ENCODE peak calls at places on chromosomes 2 and 18, in seven cellular contexts. U is NB4, D is transverse colon, P is lower leg skin, E is IMR-90, M is GM12891, W is H54. V is an unnamed sample.

GRCh38 chr18:76524477-76524876 is 29.4 kb upstream of the ZNF516 start:
- DNase-seq in U (no peak), D (no peak), P (no peak), E (no peak), M (no peak), W (no peak), V (no peak)

GRCh38 chr2:55880416-55881143 is 43.0 kb downstream of the EFEMP1 start:
- DNase-seq in U (no peak), D (no peak), P (no peak), E (peak), M (no peak), W (no peak), V (no peak)

GRCh38 chr18:30132959-30133358 is 909.6 kb downstream of the DSC3 start:
- DNase-seq in U (no peak), D (no peak), P (no peak), E (no peak), M (no peak), W (no peak), V (no peak)

GRCh38 chr18:35971661-35972196 is 750 bp upstream of the RMP24 start:
- DNase-seq in U (no peak), D (peak), P (no peak), E (no peak), M (no peak), W (no peak), V (no peak)

GRCh38 chr2:99863236-99863913 is 279.0 kb downstream of the AFF3 start:
- DNase-seq in U (peak), D (no peak), P (no peak), E (peak), M (no peak), W (no peak), V (no peak)

GRCh38 chr18:55402731-55403405 is 185.1 kb downstream of the TCF4 start:
- DNase-seq in U (no peak), D (no peak), P (no peak), E (no peak), M (no peak), W (no peak), V (no peak)

GRCh38 chr2:64996914-64997313 is 7.7 kb downstream of the SLC1A4 start:
- DNase-seq in U (no peak), D (no peak), P (no peak), E (no peak), M (no peak), W (no peak), V (no peak)

GRCh38 chr18:58097907-58098166 is 53.8 kb downstream of the NEDD4L start:
- DNase-seq in U (no peak), D (no peak), P (no peak), E (no peak), M (no peak), W (no peak), V (no peak)

GRCh38 chr2:17301437-17301836 is 216.8 kb downstream of the RAD51AP2 start:
- DNase-seq in U (no peak), D (no peak), P (no peak), E (no peak), M (no peak), W (no peak), V (no peak)

GRCh38 chr2:47654790-47655562 is 128.0 kb upstream of the MSH6 start:
- DNase-seq in U (no peak), D (peak), P (no peak), E (no peak), M (peak), W (no peak), V (no peak)

GRCh38 chr2:150472122-150472899 is 15.2 kb downstream of the RND3 start:
- DNase-seq in U (peak), D (peak), P (no peak), E (peak), M (no peak), W (no peak), V (no peak)

GRCh38 chr2:189022002-189022401 is 47.8 kb downstream of the COL3A1 start:
- DNase-seq in U (no peak), D (no peak), P (peak), E (peak), M (no peak), W (no peak), V (no peak)

GRCh38 chr2:106581276-106581675 is 94.1 kb downstream of the CD8B2 start:
- DNase-seq in U (peak), D (no peak), P (no peak), E (no peak), M (no peak), W (no peak), V (no peak)

GRCh38 chr18:42781298-42781815 is 334.1 kb downstream of the RIT2 start:
- DNase-seq in U (no peak), D (no peak), P (no peak), E (no peak), M (no peak), W (no peak), V (no peak)

GRCh38 chr2:224126459-224126858 is 87.4 kb upstream of the SERPINE2 start:
- DNase-seq in U (no peak), D (no peak), P (no peak), E (no peak), M (no peak), W (no peak), V (no peak)

GRCh38 chr2:202450785-202451184 is 74.7 kb downstream of the BMPR2 start:
- DNase-seq in U (no peak), D (no peak), P (no peak), E (peak), M (no peak), W (no peak), V (peak)

GRCh38 chr2:54767921-54768320 is 44.5 kb downstream of the EML6 start:
- DNase-seq in U (no peak), D (no peak), P (no peak), E (peak), M (no peak), W (no peak), V (no peak)

GRCh38 chr18:33802955-33803354 is 224.9 kb downstream of the ASXL3 start:
- DNase-seq in U (no peak), D (peak), P (no peak), E (no peak), M (no peak), W (no peak), V (no peak)

GRCh38 chr18:67428805-67429204 is 87.7 kb downstream of the DSEL start:
- DNase-seq in U (no peak), D (no peak), P (no peak), E (peak), M (no peak), W (no peak), V (no peak)

GRCh38 chr2:143255899-143256298 is 126.7 kb downstream of the ARHGAP15 start:
- DNase-seq in U (no peak), D (no peak), P (no peak), E (no peak), M (no peak), W (no peak), V (no peak)

GRCh38 chr2:144942516-144943256 is 422.8 kb upstream of the ZEB2 start:
- DNase-seq in U (no peak), D (peak), P (no peak), E (peak), M (no peak), W (no peak), V (no peak)

GRCh38 chr2:117850461-117850860 is 36.0 kb downstream of the DDX18 start:
- DNase-seq in U (no peak), D (no peak), P (no peak), E (no peak), M (no peak), W (no peak), V (no peak)

GRCh38 chr18:66111018-66111417 is 360.2 kb downstream of the CDH7 start:
- DNase-seq in U (no peak), D (no peak), P (no peak), E (no peak), M (no peak), W (no peak), V (no peak)

GRCh38 chr2:29063646-29064372 is 10.5 kb downstream of the PCARE start:
- DNase-seq in U (no peak), D (no peak), P (no peak), E (peak), M (no peak), W (no peak), V (no peak)

GRCh38 chr2:28580078-28580477 is 84.2 kb downstream of the PLB1 start:
- DNase-seq in U (no peak), D (no peak), P (no peak), E (no peak), M (no peak), W (no peak), V (no peak)

GRCh38 chr2:54773838-54774237 is 50.4 kb downstream of the EML6 start:
- DNase-seq in U (no peak), D (no peak), P (no peak), E (no peak), M (no peak), W (no peak), V (no peak)

GRCh38 chr2:105112345-105112744 is 74.5 kb downstream of the MRPS9 start:
- DNase-seq in U (no peak), D (no peak), P (no peak), E (no peak), M (no peak), W (no peak), V (no peak)

GRCh38 chr2:28618221-28619141 is 122.6 kb downstream of the PLB1 start:
- DNase-seq in U (no peak), D (no peak), P (no peak), E (no peak), M (no peak), W (no peak), V (no peak)

GRCh38 chr2:241799522-241800197 is 9.3 kb upstream of the NEU4 start:
- DNase-seq in U (no peak), D (peak), P (peak), E (no peak), M (peak), W (no peak), V (no peak)

GRCh38 chr18:70335892-70336726 is 47.3 kb downstream of the SOCS6 start:
- DNase-seq in U (no peak), D (no peak), P (no peak), E (no peak), M (no peak), W (no peak), V (no peak)

DNA sequence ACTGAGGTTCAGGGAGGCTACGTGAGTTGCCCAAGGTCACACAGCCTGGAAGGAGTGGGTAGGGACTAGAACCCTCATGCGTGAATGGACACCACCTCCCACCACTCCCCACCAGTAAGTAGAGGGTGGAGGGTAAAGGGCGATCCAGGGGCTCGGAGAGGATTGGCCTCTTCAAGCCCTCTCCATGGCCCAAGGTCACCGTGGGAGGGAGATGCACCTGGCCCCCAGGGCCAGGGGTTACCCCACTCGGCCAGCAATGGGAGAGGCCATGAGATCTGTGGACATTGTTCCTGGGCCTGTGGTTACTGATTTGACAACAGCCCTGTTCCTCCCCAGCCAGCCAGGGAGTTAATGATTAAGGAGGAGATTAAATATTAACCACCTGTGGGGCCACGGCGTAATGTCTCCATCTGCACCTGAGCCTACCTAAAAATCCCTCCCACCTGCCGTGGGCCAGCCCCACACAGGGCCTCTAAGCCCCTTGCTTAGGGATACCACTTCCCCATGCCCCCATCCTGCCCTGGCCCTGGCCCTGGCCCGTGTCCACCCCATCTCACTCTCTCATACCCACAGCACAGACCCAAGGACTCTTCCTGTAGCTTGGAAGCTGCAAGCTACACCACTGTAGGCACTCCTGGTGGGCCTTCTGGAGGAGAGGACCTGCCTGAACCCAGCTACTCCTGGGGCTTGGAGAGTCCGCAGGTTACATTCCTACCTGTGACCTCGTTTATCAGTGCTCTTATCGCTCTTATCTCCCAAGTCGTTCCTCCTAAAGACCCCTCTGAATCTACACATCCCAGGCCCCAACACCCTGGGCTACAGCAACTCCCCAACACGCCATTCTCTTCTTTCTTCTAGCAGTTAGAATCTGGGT is 32.2 kb downstream of the ZFP36L2 start:
- DNase-seq in U (no peak), D (peak), P (no peak), E (no peak), M (no peak), W (no peak), V (no peak)
- TF ChIP-seq POLR2A in U (no peak), D (no peak), P (no peak), E (no peak), M (no peak), W (no peak), V (no peak)

DNA sequence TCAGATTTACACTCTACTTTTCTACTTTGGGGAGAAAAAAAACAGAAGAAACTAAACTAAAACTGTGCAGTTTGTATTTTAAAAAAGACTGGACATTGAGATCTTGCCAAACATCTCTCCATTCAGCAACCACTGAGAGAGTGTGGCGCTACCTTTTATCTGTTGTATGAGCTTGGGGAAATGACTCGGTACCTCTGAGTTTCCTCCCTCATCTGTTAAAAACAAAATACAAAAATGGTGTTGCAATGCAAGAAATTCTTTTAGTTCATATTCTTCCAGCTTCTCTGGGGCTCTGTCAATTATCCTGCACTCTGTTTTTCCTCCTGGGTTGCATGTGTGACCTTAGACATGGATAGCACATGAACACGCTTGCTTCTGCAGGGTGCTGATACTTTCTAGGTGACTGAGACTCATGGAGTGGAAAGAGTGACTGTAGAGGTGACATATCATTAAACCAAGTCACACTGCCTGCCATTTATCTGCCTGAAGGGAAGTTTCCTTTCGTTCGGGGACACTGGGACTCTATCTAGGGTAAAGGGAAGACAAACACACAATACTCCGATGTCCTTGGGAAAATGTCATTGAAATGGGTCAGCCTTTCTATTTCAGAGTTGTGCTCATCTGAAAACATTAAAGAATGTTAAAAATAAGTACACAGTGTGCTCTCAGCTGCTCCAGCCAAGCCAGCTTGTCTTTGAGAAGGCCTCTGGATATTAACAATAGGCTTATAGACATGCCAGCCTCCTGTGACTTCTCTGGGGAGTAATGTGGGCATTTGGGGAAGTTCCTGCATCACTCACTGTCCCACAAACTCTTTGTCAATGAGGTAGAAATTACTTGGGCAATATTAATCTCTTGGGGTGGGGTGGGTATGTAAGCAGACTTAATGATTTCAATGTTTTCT is 91.4 kb downstream of the TRIB2 start:
- DNase-seq in U (peak), D (no peak), P (no peak), E (no peak), M (no peak), W (no peak), V (no peak)
- TF ChIP-seq POLR2A in U (no peak), D (no peak), P (no peak), E (no peak), M (no peak), W (no peak), V (no peak)

GRCh38 chr18:74596959-74597661 is 560 bp upstream of the ZNF407 start:
- DNase-seq in U (peak), D (peak), P (peak), E (peak), M (peak), W (no peak), V (peak)
- TF ChIP-seq POLR2A in U (no peak), D (no peak), P (no peak), E (peak), M (peak), W (no peak), V (no peak)

GRCh38 chr18:74288041-74288440 is 3.7 kb downstream of the CYB5A start:
- DNase-seq in U (no peak), D (no peak), P (no peak), E (no peak), M (no peak), W (no peak), V (no peak)

GRCh38 chr18:74289946-74290478 is 1.8 kb downstream of the CYB5A start:
- DNase-seq in U (no peak), D (no peak), P (no peak), E (no peak), M (no peak), W (no peak), V (peak)

GRCh38 chr18:74289137-74289536 is 2.6 kb downstream of the CYB5A start:
- DNase-seq in U (peak), D (no peak), P (no peak), E (peak), M (no peak), W (no peak), V (no peak)

GRCh38 chr18:74290831-74291770 is 662 bp downstream of the CYB5A start:
- DNase-seq in U (peak), D (peak), P (no peak), E (no peak), M (no peak), W (no peak), V (peak)

DNA sequence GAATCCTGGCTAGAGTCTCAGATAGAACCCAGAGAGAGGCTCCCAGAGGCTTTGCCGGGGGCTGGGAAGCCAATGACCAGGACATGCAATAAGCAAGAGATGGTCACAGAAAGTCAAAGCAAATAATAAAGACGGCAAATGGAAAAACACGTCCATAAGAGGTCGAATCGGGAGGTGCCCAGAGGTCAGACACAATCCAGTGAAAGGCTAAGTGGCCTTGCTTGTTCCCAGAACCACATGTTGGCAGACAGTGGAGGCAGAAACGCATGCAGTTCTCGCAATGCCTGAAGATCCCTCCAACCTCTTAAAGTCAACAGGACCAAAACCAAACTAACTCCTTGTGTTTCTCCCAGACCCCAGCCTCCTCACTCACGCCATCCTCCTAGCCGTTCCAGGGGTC is 3.0 kb downstream of the CYB5A start:
- DNase-seq in U (no peak), D (no peak), P (no peak), E (no peak), M (no peak), W (no peak), V (no peak)
- TF ChIP-seq POLR2A in U (no peak), D (no peak), P (no peak), E (no peak), M (no peak), W (no peak), V (no peak)

DNA sequence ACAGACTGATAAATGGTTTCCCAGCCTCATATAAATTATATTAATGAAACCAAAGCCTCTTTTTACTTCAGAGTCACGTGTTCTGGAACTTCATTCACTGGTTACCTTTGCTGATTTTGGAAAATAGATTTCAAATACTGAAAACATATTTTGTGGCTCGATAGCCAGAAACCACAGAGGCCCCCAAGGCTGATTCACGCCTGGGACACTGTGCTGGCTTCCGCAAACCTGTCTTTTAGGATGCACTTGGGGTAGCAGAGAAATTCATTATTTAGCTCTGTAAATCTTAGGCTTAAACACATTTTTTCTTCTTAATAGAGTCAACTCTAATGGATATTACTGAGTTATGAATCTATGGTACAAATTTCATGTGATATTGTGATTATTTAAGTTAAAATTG is 90.7 kb upstream of the TMEM18 start:
- DNase-seq in U (peak), D (no peak), P (no peak), E (no peak), M (no peak), W (no peak), V (no peak)
- TF ChIP-seq POLR2A in U (no peak), D (no peak), P (no peak), E (no peak), M (no peak), W (no peak), V (no peak)

GRCh38 chr2:25323042-25323514 is 18.6 kb downstream of the DNMT3A start:
- DNase-seq in U (no peak), D (no peak), P (no peak), E (peak), M (no peak), W (no peak), V (no peak)
- TF ChIP-seq POLR2A in U (no peak), D (no peak), P (no peak), E (no peak), M (no peak), W (no peak), V (no peak)

DNA sequence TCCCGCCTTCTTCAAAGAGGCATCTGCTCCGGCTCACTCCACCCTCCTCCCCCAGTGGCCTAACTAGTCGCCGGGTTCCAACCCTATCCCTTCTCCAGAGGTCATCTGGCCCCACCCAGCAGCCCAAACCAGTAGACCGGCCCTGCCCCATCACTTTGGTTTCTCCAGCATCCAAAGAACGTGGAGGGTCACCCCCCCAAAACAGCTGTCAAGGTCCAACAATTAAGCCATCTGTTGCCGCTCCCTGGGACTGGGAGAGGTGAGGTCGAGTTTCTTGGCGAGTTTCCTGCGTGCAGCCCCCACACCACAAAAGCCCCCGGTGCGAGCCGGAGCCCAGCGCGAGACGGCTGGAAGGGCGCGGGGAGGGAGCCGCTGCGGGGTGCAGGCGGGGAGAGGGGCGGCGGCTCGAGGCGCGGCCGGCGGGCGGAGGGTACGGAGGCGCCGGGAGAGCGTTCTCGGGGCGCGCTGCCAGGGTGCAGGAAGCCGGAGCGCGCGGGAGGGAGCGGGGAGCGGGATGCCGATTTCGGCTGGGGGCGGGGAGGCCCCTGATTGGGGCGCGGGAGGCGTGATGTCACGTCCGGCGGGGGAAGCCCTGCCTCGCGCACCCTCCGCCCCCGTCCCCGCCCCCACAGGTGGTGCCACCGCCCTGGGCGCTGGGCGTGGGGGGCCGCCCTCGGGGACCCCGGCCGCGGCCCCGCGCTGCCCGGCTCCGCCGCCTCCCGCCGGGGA is 571 bp upstream of the GPC1 start:
- DNase-seq in U (no peak), D (peak), P (peak), E (peak), M (peak), W (peak), V (peak)
- TF ChIP-seq POLR2A in U (no peak), D (no peak), P (no peak), E (no peak), M (no peak), W (peak), V (no peak)

GRCh38 chr18:2905802-2906521 is 59.2 kb downstream of the EMILIN2 start:
- DNase-seq in U (peak), D (peak), P (peak), E (no peak), M (peak), W (no peak), V (peak)
- TF ChIP-seq POLR2A in U (no peak), D (peak), P (no peak), E (no peak), M (peak), W (no peak), V (peak)

V was measured in erythroblast.